ENCODE peak calls at places on chromosomes 6 and 20, in four cellular contexts. T is Peyer's patch, N is adrenal gland, O is testis. B is an unnamed sample.

GRCh38 chr20:46681032-46681854 is 8.0 kb downstream of the TP53RK start:
- DNase-seq in T (peak; percentile 61), N (peak; percentile 74), O (peak; percentile 85), B (no peak)

GRCh38 chr6:13611715-13612114 is 3.4 kb upstream of the NOL7 start:
- DNase-seq in T (no peak), N (no peak), O (no peak), B (no peak)

GRCh38 chr20:3551681-3552434 is 81.0 kb downstream of the ATRN start:
- DNase-seq in T (no peak), N (no peak), O (no peak), B (no peak)

GRCh38 chr20:57779401-57780003 is 69.7 kb upstream of the PMEPA1 start:
- DNase-seq in T (no peak), N (no peak), O (no peak), B (peak; percentile 33)

GRCh38 chr6:84466521-84466920 is 239.1 kb upstream of the CEP162 start:
- DNase-seq in T (no peak), N (no peak), O (no peak), B (no peak)

GRCh38 chr6:36752886-36753506 is 55.4 kb downstream of the RAB44 start:
- DNase-seq in T (peak; percentile 68), N (no peak), O (no peak), B (no peak)

GRCh38 chr6:106477790-106478189 is 117.3 kb downstream of the CRYBG1 start:
- DNase-seq in T (no peak), N (no peak), O (no peak), B (no peak)

GRCh38 chr20:13875265-13875811 is 90.5 kb downstream of the NDUFAF5 start:
- DNase-seq in T (no peak), N (no peak), O (no peak), B (no peak)

GRCh38 chr20:20690676-20691476 is 21.6 kb downstream of the RALGAPA2 start:
- DNase-seq in T (no peak), N (no peak), O (no peak), B (no peak)

GRCh38 chr20:33531047-33531877 is 41.4 kb downstream of the CBFA2T2 start:
- DNase-seq in T (no peak), N (no peak), O (no peak), B (no peak)

GRCh38 chr6:151242420-151242841 is 2.7 kb downstream of the AKAP12 start:
- DNase-seq in T (no peak), N (no peak), O (peak; percentile 37), B (peak; percentile 75)

GRCh38 chr20:1402149-1402548 is 9.3 kb upstream of the FKBP1A start:
- DNase-seq in T (no peak), N (no peak), O (no peak), B (no peak)

GRCh38 chr6:158870418-158870957 is 51.3 kb upstream of the EZR start:
- DNase-seq in T (no peak), N (no peak), O (no peak), B (no peak)

GRCh38 chr6:147054158-147054557 is 150.1 kb upstream of the STXBP5 start:
- DNase-seq in T (no peak), N (no peak), O (no peak), B (no peak)

GRCh38 chr20:22575737-22576136 is 8.6 kb downstream of the FOXA2 start:
- DNase-seq in T (no peak), N (no peak), O (no peak), B (no peak)
- H3K36me3 ChIP-seq in T (no peaks in the 10 kb centered on the region), N (no peaks in the 10 kb centered on the region), O (no peaks in the 10 kb centered on the region), B (no peaks in the 10 kb centered on the region)

GRCh38 chr6:156786652-156787051 is 9.5 kb downstream of the ARID1B start:
- DNase-seq in T (no peak), N (no peak), O (no peak), B (no peak)

GRCh38 chr6:156787569-156788492 is 10.7 kb downstream of the ARID1B start:
- DNase-seq in T (no peak), N (no peak), O (no peak), B (no peak)

GRCh38 chr6:156790711-156791110 is 13.5 kb downstream of the ARID1B start:
- DNase-seq in T (no peak), N (no peak), O (no peak), B (no peak)

GRCh38 chr6:156791261-156791850 is 14.2 kb downstream of the ARID1B start:
- DNase-seq in T (no peak), N (no peak), O (no peak), B (no peak)

DNA sequence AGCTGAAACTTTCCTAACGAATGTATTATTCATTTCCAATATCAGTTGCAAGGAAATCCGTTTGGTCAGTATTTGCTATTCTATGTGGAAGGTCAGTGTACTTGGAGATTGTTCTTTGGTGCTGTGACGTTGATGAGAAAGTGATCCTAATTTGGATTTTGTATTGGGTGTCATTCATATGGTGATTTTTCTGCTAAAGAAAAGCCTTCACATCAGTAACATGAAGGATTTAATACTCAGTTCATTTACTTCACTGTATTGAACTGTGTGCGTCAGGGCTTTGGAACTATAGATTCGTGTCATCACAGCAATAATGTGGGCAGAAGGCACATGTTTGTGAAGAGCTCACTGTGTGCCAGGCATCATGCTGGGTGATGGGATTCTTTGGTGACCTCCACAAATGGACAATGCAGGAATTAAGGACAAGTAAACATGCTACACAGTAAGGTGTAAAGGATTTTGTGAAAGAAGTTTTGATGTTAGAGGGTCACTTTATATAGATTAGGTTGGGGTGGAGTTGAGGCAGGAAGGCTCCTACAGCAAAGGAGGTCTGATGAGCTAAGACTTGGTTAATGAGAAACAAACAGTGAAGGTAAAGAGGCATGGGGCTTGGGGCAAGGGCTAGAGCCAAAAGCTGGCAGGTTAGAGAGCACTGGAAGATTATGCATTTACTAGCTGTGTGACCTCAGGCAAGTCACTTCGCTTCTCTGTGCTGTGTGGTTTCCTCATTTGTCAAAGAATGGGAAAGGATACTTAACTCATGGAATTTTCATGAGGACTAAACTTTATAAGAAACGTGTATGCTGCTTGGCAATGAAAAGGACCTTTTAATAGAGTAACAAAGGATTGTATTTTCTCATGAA is 12.1 kb downstream of the ARID1B start:
- DNase-seq in T (no peak), N (no peak), O (no peak), B (no peak)
- TF ChIP-seq POLR2A in T (no peak), N (no peak), O (no peak), B (no peak)

GRCh38 chr6:105302617-105303128 is 100.2 kb downstream of the PREP start:
- DNase-seq in T (no peak), N (no peak), O (no peak), B (no peak)
- TF ChIP-seq CTCF in T (no peak), N (no peak), O (no peak), B (no peak)

DNA sequence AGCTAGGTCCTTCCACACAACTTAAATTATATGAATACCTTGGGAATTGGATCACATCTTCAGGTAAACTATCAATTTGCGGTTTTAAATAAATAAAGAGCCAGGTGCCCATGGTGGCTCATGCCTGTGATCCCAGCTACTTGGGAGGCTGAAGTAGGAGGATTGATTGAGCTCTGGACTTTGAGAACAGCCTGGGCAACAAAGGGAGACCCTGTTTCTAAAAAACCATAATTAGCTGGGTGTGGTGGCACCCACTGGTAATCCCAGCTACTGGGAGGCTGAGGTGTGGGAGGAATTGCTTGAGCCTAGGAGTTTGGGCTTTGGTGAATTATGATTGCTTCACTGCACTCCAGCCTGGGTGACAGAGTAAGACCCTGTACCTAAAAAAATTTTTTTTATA is 3.4 kb downstream of the GMNN start:
- DNase-seq in T (no peak), N (no peak), O (no peak), B (no peak)
- H3K36me3 ChIP-seq in T (peaks cover 25% of the 10 kb centered on the region), N (peaks cover 4% of the 10 kb centered on the region), O (no peaks in the 10 kb centered on the region), B (no peaks in the 10 kb centered on the region)

DNA sequence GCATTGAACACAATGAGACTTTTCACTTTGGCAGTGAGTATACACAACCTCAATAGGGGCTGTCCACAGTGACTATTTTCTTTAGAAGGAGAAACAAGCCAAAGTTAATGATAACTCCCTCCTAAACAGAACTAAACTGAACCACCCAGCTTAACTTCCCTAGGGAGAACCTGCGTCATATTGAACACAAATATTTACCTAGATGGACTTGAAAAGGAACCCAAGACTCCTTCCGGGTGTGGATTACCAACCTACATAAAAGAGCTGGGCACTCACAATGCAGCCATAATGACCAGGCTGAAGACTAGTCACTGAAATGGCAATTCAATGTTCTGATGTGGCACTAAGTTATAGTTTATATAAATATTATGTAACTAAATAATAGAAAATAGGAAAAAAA is 160.6 kb downstream of the IBTK start:
- DNase-seq in T (no peak), N (no peak), O (no peak), B (no peak)
- TF ChIP-seq POLR2A in T (no peak), N (no peak), O (no peak), B (no peak)

GRCh38 chr6:135438907-135439535 is 58.5 kb downstream of the AHI1 start:
- DNase-seq in T (no peak), N (no peak), O (no peak), B (no peak)
- TF ChIP-seq CTCF in T (no peak), N (peak; percentile 43), O (no peak), B (no peak)

DNA sequence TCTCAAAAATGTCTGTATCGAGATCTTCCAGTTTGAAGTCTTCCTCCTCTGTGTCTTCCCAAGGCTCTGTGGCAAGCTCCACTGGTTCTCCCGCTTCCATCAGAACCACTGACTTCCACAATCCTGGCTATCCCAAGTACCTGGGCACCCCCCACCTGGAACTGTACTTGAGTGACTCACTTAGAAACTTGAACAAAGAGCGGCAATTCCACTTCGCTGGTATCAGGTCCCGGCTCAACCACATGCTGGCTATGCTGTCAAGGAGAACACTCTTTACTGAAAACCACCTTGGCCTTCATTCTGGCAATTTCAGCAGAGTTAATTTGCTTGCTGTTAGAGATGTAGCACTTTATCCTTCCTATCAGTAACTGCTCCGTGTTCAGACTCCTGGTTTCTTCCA is 10.0 kb upstream of the DHX35 start:
- DNase-seq in T (no peak), N (no peak), O (no peak), B (no peak)
- H3K36me3 ChIP-seq in T (no peaks in the 10 kb centered on the region), N (no peaks in the 10 kb centered on the region), O (no peaks in the 10 kb centered on the region), B (peaks cover 54% of the 10 kb centered on the region)

GRCh38 chr6:30625511-30625910 is 1.2 kb upstream of the ATAT1 start:
- DNase-seq in T (no peak), N (no peak), O (no peak), B (no peak)

DNA sequence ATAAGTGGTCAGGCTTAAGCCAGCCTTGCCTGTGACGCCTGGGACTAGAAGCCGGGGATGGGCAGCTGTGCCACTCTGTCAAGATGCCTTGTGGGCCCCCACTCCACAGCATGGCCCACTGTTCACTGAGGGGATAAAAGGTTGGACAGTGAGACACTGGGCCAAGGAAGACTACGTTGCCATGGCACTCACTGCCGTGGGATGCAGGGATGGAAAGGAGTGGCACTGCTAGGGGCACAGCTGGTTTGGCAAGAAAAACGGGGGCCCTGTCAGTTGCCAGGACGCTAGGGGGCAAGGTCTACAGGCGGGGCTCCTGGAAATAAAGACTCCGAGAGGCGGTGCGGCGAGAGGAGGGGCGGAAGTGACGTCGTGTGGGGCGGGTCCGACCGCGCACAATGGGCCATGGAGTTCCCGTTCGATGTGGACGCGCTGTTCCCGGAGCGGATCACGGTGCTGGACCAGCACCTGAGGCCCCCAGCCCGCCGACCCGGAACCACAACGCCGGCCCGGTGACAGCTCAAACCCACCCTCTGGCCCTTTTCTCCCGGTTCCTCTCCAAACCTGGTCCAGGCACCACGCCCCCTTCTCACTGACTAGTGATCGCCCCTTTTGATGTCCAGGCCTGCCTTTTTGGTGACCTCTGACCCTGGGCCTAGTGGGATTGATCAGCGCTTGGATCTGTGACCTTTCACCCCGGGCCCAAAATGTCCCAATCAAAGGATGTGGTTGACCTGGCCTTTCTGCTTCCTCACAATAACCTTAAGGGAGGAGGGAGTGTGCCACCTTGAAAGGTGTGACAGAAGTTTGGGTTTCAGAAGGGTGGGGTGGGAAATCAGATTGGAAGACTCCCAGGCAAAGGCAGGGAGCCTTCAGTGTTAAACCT is at the start of gene ATAT1:
- DNase-seq in T (peak; percentile 90), N (peak; percentile 80), O (peak; percentile 92), B (peak; percentile 96)
- TF ChIP-seq POLR2A in T (peak; percentile 63), N (peak; percentile 29), O (no peak), B (peak; percentile 23)

B was measured in sigmoid colon.